ENCODE peak calls at places on chromosomes 3 and 15, in seven cellular contexts. V, E, X, S, M, R and I are unnamed samples.

GRCh38 chr3:133113526-133113925 is 75.3 kb downstream of the TMEM108 start:
- DNase-seq in R (no peak), X (peak), S (no peak), V (no peak), M (peak), E (no peak), I (no peak)

GRCh38 chr15:81939604-81940440 is 106.0 kb downstream of the MEX3B start:
- DNase-seq in V (peak), E (no peak), X (peak), R (no peak), M (peak), S (peak), I (no peak)

GRCh38 chr3:46642971-46643370 is 30.6 kb downstream of the FAM240A start:
- DNase-seq in V (no peak), E (no peak), S (no peak), M (no peak), R (no peak), X (no peak), I (no peak)

GRCh38 chr3:177476921-177477435 is 279.7 kb upstream of the TBL1XR1 start:
- DNase-seq in R (no peak), S (no peak), M (no peak), X (no peak), E (no peak), V (no peak), I (no peak)

GRCh38 chr3:125129512-125129962 is 73.7 kb upstream of the HEG1 start:
- DNase-seq in V (peak), R (no peak), M (peak), S (no peak), X (peak), E (no peak), I (no peak)

GRCh38 chr3:77795013-77795412 is 755.1 kb downstream of the ROBO2 start:
- DNase-seq in X (no peak), M (no peak), V (no peak), E (no peak), R (no peak), S (no peak), I (no peak)

GRCh38 chr15:96138985-96139384 is 191.5 kb upstream of the NR2F2 start:
- DNase-seq in S (no peak), V (no peak), M (no peak), E (no peak), R (no peak), X (no peak), I (no peak)

GRCh38 chr3:10674593-10674992 is 141.4 kb upstream of the SLC6A11 start:
- DNase-seq in E (no peak), V (no peak), R (no peak), X (no peak), M (no peak), S (no peak), I (no peak)

GRCh38 chr15:85472349-85472748 is 91.9 kb downstream of the AKAP13 start:
- DNase-seq in E (no peak), S (no peak), X (no peak), V (no peak), M (no peak), R (no peak), I (no peak)

GRCh38 chr15:31264534-31265089 is 62.0 kb upstream of the KLF13 start:
- DNase-seq in M (no peak), V (no peak), R (peak), X (no peak), S (no peak), E (no peak), I (no peak)

GRCh38 chr15:67149859-67150824 is 84.7 kb downstream of the SMAD3 start:
- DNase-seq in S (no peak), X (peak), V (no peak), E (peak), R (peak), M (peak), I (no peak)

DNA sequence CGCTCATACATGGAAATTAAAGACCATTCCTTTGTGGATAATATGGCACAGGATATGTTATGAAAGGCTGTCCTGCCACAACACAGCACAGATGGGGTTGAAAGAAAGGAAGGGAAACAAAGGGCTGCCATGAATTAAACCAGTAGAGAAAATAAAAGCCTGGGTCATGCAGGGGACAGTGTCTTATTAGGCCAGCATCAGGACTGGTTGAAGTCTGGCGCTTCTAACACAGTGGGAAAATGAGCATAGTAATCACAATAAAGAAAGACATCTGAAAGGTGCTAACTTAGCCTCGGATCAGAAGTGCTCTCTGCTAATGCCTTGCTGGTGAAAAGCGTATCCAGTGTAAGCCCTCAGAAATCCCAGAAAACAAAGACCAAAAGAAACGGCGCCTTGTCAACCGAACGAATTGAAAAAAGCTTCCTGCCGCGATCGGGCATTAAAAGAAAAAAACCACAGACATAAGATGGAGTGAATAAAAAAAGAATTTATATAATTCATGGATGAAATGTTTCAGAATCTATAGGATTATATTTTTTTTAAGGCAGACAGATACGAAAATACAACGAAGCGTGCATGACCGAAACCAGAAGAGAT is 578 bp upstream of the MKRN3 start:
- DNase-seq in E (no peak), S (no peak), X (no peak), V (peak), M (no peak), R (no peak), I (no peak)
- H3K4me3 ChIP-seq in E (no peak), S (peak), X (no peak), V (peak), M (no peak), R (no peak), I (no peak)

GRCh38 chr15:57592426-57592825 is 722 bp downstream of the MYZAP start:
- DNase-seq in M (no peak), V (no peak), X (no peak), E (no peak), R (no peak), S (no peak), I (no peak)
- H3K27ac ChIP-seq in M (no peak), V (no peak), X (no peak), E (no peak), R (no peak), S (no peak), I (peak)

GRCh38 chr3:5095879-5096278 is 26.2 kb upstream of the ARL8B start:
- DNase-seq in M (peak), S (no peak), V (no peak), X (no peak), E (no peak), R (no peak), I (no peak)
- H3K4me3 ChIP-seq in M (no peak), S (no peak), V (no peak), X (no peak), E (no peak), R (peak), I (no peak)

GRCh38 chr15:74398183-74398582 is 30.7 kb upstream of the CYP11A1 start:
- DNase-seq in X (no peak), S (no peak), V (no peak), E (no peak), M (no peak), R (no peak), I (no peak)
- H3K27ac ChIP-seq in X (peak), S (no peak), V (no peak), E (no peak), M (no peak), R (no peak), I (no peak)

DNA sequence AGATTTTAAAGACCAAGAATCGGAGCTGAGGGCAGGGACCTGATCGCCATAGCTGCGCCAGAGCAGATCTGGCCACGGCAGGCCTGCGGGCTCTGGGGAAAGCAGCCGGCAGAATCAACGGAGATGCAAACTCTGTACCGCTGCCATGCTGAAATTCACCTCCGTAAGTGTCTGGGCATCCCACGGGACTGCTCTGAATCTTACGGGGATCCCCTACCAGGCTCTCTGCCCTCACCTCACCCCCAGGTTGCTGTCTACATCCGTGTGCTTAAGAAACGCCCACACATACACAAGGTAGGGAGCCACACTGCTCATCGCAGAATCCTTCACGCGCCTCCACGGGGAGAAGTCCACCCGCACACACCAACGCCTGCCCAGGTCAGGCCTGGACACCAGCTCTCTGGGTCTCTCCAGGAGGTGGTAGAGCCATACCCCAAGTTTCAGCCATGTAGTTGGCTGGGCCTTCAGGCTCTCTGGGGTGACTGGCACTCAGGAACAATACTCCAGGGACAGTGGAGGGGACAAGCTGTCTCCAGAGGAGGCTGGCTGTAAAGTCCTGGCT is 33.5 kb downstream of the FAM174B start:
- DNase-seq in M (no peak), V (no peak), X (no peak), S (no peak), E (no peak), R (no peak), I (no peak)
- H3K4me3 ChIP-seq in M (no peak), V (no peak), X (no peak), S (no peak), E (no peak), R (no peak), I (no peak)